ENCODE peak calls at places on chromosomes 3 and 15, in six cellular contexts. S is MG63; H is activated gamma-delta T cell; K is mucosa of descending colon; B is CD4-positive, CD25-positive, alpha-beta regulatory T cell; Y is Kasumi-1. E is an unnamed sample.

GRCh38 chr15:85454403-85454802 is 74.0 kb downstream of the AKAP13 start:
- DNase-seq in S (no peak), H (no peak), K (no peak), B (no peak), Y (no peak), E (peak; percentile 15)

GRCh38 chr15:41621200-41622193 is 38.7 kb upstream of the MGA start:
- DNase-seq in S (peak; percentile 89), H (peak; percentile 58), K (peak; percentile 83), B (peak; percentile 74), Y (peak; percentile 76), E (peak; percentile 97)

GRCh38 chr15:41536866-41537265 is 7.2 kb downstream of the RPAP1 start:
- DNase-seq in S (no peak), H (no peak), K (no peak), B (no peak), Y (no peak), E (peak; percentile 36)

GRCh38 chr3:178206554-178206953 is 329.7 kb upstream of the KCNMB2 start:
- DNase-seq in S (no peak), H (no peak), K (no peak), B (no peak), Y (no peak), E (no peak)

GRCh38 chr15:98177950-98178848 is 217.7 kb downstream of the ARRDC4 start:
- DNase-seq in S (peak; percentile 53), H (no peak), K (no peak), B (peak; percentile 30), Y (peak; percentile 89), E (no peak)

GRCh38 chr3:172626241-172626640 is 84.6 kb downstream of the NCEH1 start:
- DNase-seq in S (peak; percentile 79), H (no peak), K (no peak), B (no peak), Y (no peak), E (no peak)

GRCh38 chr15:65329991-65330735 is 25.7 kb downstream of the RNU5B-1 start:
- DNase-seq in S (no peak), H (no peak), K (no peak), B (no peak), Y (no peak), E (peak; percentile 83)

GRCh38 chr3:66153961-66154923 is 66.6 kb upstream of the SLC25A26 start:
- DNase-seq in S (no peak), H (no peak), K (no peak), B (no peak), Y (no peak), E (peak; percentile 35)

GRCh38 chr3:167057586-167057985 is 322.5 kb downstream of the ZBBX start:
- DNase-seq in S (no peak), H (no peak), K (no peak), B (no peak), Y (no peak), E (no peak)

GRCh38 chr3:31896643-31897433 is 84.2 kb downstream of the OSBPL10 start:
- DNase-seq in S (no peak), H (no peak), K (no peak), B (no peak), Y (no peak), E (no peak)

GRCh38 chr3:176512037-176512436 is 685.2 kb downstream of the TBL1XR1 start:
- DNase-seq in S (no peak), H (no peak), K (no peak), B (no peak), Y (no peak), E (no peak)

GRCh38 chr3:10187295-10187876 is 22.7 kb downstream of the IRAK2 start:
- DNase-seq in S (no peak), H (no peak), K (no peak), B (no peak), Y (no peak), E (no peak)

GRCh38 chr15:41483115-41483514 is 10.6 kb upstream of the ITPKA start:
- DNase-seq in S (no peak), H (no peak), K (no peak), B (no peak), Y (no peak), E (peak; percentile 31)

GRCh38 chr3:12993623-12994356 is 79.4 kb downstream of the IQSEC1 start:
- DNase-seq in S (no peak), H (peak; percentile 31), K (no peak), B (peak; percentile 19), Y (no peak), E (peak; percentile 92)

GRCh38 chr3:16663852-16664712 is 58.9 kb upstream of the DAZL start:
- DNase-seq in S (no peak), H (no peak), K (no peak), B (no peak), Y (no peak), E (no peak)

GRCh38 chr15:77266708-77267387 is 153.1 kb downstream of the PEAK1 start:
- DNase-seq in S (peak; percentile 89), H (no peak), K (no peak), B (no peak), Y (no peak), E (no peak)

GRCh38 chr15:79089890-79090486 is 592 bp downstream of the RASGRF1 start:
- DNase-seq in S (no peak), H (no peak), K (no peak), B (no peak), Y (no peak), E (peak; percentile 61)

GRCh38 chr3:127652246-127652995 is 20.3 kb upstream of the ABTB1 start:
- DNase-seq in S (peak; percentile 50), H (no peak), K (peak; percentile 45), B (no peak), Y (peak; percentile 37), E (peak; percentile 91)

GRCh38 chr3:180063783-180064182 is 27.0 kb upstream of the PEX5L start:
- DNase-seq in S (no peak), H (no peak), K (no peak), B (no peak), Y (no peak), E (no peak)

GRCh38 chr3:45100998-45101407 is 45.2 kb downstream of the CDCP1 start:
- DNase-seq in S (peak; percentile 10), H (no peak), K (no peak), B (no peak), Y (no peak), E (no peak)

GRCh38 chr3:33372218-33373081 is 67.8 kb downstream of the UBP1 start:
- DNase-seq in S (no peak), H (no peak), K (no peak), B (peak; percentile 57), Y (peak; percentile 74), E (no peak)

GRCh38 chr3:36900474-36901443 is 44.1 kb downstream of the TRANK1 start:
- DNase-seq in S (no peak), H (no peak), K (no peak), B (peak; percentile 29), Y (no peak), E (no peak)

GRCh38 chr3:30681276-30682211 is 75.1 kb downstream of the TGFBR2 start:
- DNase-seq in S (no peak), H (no peak), K (no peak), B (no peak), Y (peak; percentile 60), E (no peak)

GRCh38 chr15:74040115-74040850 is 42.1 kb downstream of the GOLGA6A start:
- DNase-seq in S (peak; percentile 80), H (no peak), K (no peak), B (no peak), Y (no peak), E (peak; percentile 99)

GRCh38 chr3:127909646-127910045 is 5.4 kb upstream of the KBTBD12 start:
- DNase-seq in S (no peak), H (no peak), K (no peak), B (no peak), Y (no peak), E (no peak)

GRCh38 chr3:58835075-58835474 is 168.5 kb upstream of the FAM3D start:
- DNase-seq in S (no peak), H (no peak), K (no peak), B (no peak), Y (no peak), E (no peak)

GRCh38 chr3:184171562-184171961 is 3.1 kb upstream of the AP2M1 start:
- DNase-seq in S (no peak), H (no peak), K (no peak), B (no peak), Y (no peak), E (peak; percentile 99)

GRCh38 chr15:89472785-89473256 is 23.6 kb downstream of the RHCG start:
- DNase-seq in S (peak; percentile 55), H (no peak), K (peak; percentile 72), B (no peak), Y (peak; percentile 76), E (peak; percentile 91)

GRCh38 chr3:29335921-29336320 is 55.0 kb downstream of the RBMS3 start:
- DNase-seq in S (no peak), H (no peak), K (no peak), B (no peak), Y (no peak), E (peak; percentile 19)

GRCh38 chr15:51935466-51936118 is 36.0 kb downstream of the LEO1 start:
- DNase-seq in S (no peak), H (no peak), K (no peak), B (no peak), Y (no peak), E (peak; percentile 52)

GRCh38 chr3:14373753-14374376 is 28.5 kb upstream of the SLC6A6 start:
- DNase-seq in S (no peak), H (no peak), K (no peak), B (no peak), Y (no peak), E (peak; percentile 27)

E was measured in osteoblast.